ENCODE peak calls at places on chromosomes 6 and 20, in ten cellular contexts. M is naive thymus-derived CD4-positive, alpha-beta T cell; N is smooth muscle cell of the brain vasculature; K is foreskin fibroblast; U is lung; P is EL; V is fibroblast of mammary gland; W is ascending aorta; E is tibial artery; Q is HCEC 1CT. D is an unnamed sample.

GRCh38 chr20:33291830-33292355 is 8.9 kb downstream of the BPIFB1 start:
- DNase-seq in P (peak; percentile 29), M (peak; percentile 62), Q (no peak), N (no peak), E (peak; percentile 25), U (peak; percentile 34), K (peak; percentile 21), V (peak; percentile 20), W (no peak), D (no peak)

GRCh38 chr20:23637282-23638221 is at the start of gene CST3:
- DNase-seq in P (peak; percentile 92), W (peak; percentile 93), M (no peak), N (no peak), V (peak; percentile 82), K (peak; percentile 96), U (peak; percentile 93), E (peak; percentile 92), Q (peak; percentile 90), D (peak; percentile 89)

GRCh38 chr6:105929626-105930025 is 156.5 kb upstream of the PRDM1 start:
- DNase-seq in K (no peak), M (no peak), E (no peak), Q (no peak), U (no peak), V (no peak), P (no peak), N (no peak), W (no peak), D (no peak)

GRCh38 chr6:56759521-56759920 is 116.8 kb upstream of the DST start:
- DNase-seq in U (no peak), P (no peak), E (no peak), N (no peak), K (no peak), W (no peak), V (no peak), Q (no peak), M (no peak), D (no peak)

GRCh38 chr6:170049641-170050491 is 241.0 kb downstream of the DLL1 start:
- DNase-seq in Q (peak; percentile 55), E (peak; percentile 48), V (peak; percentile 84), W (peak; percentile 80), N (no peak), P (peak; percentile 50), U (peak; percentile 60), M (no peak), K (peak; percentile 77), D (peak; percentile 48)

GRCh38 chr6:107305391-107305790 is 154.0 kb downstream of the PDSS2 start:
- DNase-seq in E (no peak), P (no peak), V (no peak), U (no peak), W (no peak), M (no peak), N (no peak), Q (no peak), K (no peak), D (no peak)

GRCh38 chr20:53677447-53678314 is 84.0 kb upstream of the ZNF217 start:
- DNase-seq in Q (no peak), V (no peak), E (peak; percentile 45), W (peak; percentile 63), U (no peak), K (peak; percentile 56), P (no peak), M (peak; percentile 39), N (no peak), D (peak; percentile 48)

GRCh38 chr6:147043994-147044477 is 160.2 kb upstream of the STXBP5 start:
- DNase-seq in U (no peak), E (no peak), Q (peak; percentile 20), V (peak; percentile 60), N (no peak), P (peak; percentile 29), K (peak; percentile 38), W (no peak), M (no peak), D (no peak)

GRCh38 chr6:137352859-137353258 is 133.7 kb upstream of the IFNGR1 start:
- DNase-seq in V (peak; percentile 11), W (no peak), Q (no peak), P (no peak), E (no peak), N (no peak), M (no peak), K (no peak), U (no peak), D (no peak)

GRCh38 chr6:13421425-13422057 is 65.9 kb downstream of the GFOD1 start:
- DNase-seq in U (no peak), V (no peak), Q (no peak), E (no peak), W (no peak), N (no peak), K (no peak), P (no peak), M (no peak), D (no peak)

GRCh38 chr6:12605888-12606345 is 110.7 kb upstream of the PHACTR1 start:
- DNase-seq in V (peak; percentile 71), W (no peak), P (peak; percentile 77), E (peak; percentile 26), U (peak; percentile 59), Q (peak; percentile 76), N (peak; percentile 15), M (peak; percentile 31), K (peak; percentile 84), D (peak; percentile 73)

GRCh38 chr20:15931897-15932296 is 641.4 kb downstream of the KIF16B start:
- DNase-seq in M (no peak), W (no peak), N (no peak), K (no peak), Q (no peak), U (no peak), V (no peak), P (no peak), E (no peak), D (no peak)

GRCh38 chr20:62880935-62881661 is 19.5 kb upstream of the TCFL5 start:
- DNase-seq in K (no peak), M (no peak), P (no peak), E (no peak), N (no peak), Q (no peak), U (no peak), W (no peak), V (no peak), D (no peak)

GRCh38 chr6:37631295-37631694 is 66.4 kb downstream of the MDGA1 start:
- DNase-seq in W (no peak), N (no peak), U (no peak), P (no peak), E (no peak), V (no peak), Q (no peak), K (no peak), M (no peak), D (no peak)

GRCh38 chr6:91704531-91704930 is 1117.7 kb upstream of the MAP3K7 start:
- DNase-seq in V (peak; percentile 19), E (no peak), Q (peak; percentile 39), M (no peak), N (no peak), P (peak; percentile 25), W (no peak), K (peak; percentile 16), U (no peak), D (no peak)

GRCh38 chr6:160730911-160731310 is 28.9 kb downstream of the PLG start:
- DNase-seq in U (no peak), K (no peak), W (no peak), M (no peak), P (no peak), N (no peak), Q (no peak), E (no peak), V (no peak), D (no peak)

GRCh38 chr6:41181566-41181965 is 18.6 kb upstream of the TREM2 start:
- DNase-seq in U (no peak), V (no peak), W (no peak), E (no peak), M (no peak), N (no peak), K (no peak), Q (no peak), P (peak; percentile 18), D (no peak)

GRCh38 chr6:44004625-44005506 is 122.4 kb downstream of the MRPL14 start:
- DNase-seq in N (no peak), M (no peak), Q (peak; percentile 53), V (no peak), E (no peak), U (no peak), P (peak; percentile 55), W (no peak), K (peak; percentile 54), D (no peak)

GRCh38 chr6:128327890-128328289 is 192.5 kb downstream of the PTPRK start:
- DNase-seq in U (no peak), M (peak; percentile 37), K (peak; percentile 34), P (peak; percentile 40), W (no peak), N (no peak), V (peak; percentile 50), Q (no peak), E (no peak), D (no peak)

GRCh38 chr20:37523012-37523391 is 2.0 kb downstream of the NNAT start:
- DNase-seq in E (no peak), P (no peak), M (no peak), Q (no peak), U (no peak), W (peak; percentile 50), V (no peak), N (no peak), K (no peak), D (no peak)

GRCh38 chr20:32960222-32960518 is 44.1 kb downstream of the SUN5 start:
- DNase-seq in Q (no peak), V (no peak), U (no peak), M (no peak), W (no peak), P (no peak), K (no peak), N (no peak), E (no peak), D (no peak)

GRCh38 chr6:149499066-149499465 is 14.3 kb upstream of the ZC3H12D start:
- DNase-seq in N (peak; percentile 75), V (peak; percentile 93), U (no peak), P (peak; percentile 92), M (no peak), K (peak; percentile 91), Q (peak; percentile 95), W (no peak), E (no peak), D (no peak)